ENCODE peak calls at places on chromosomes 13 and 19, in ten cellular contexts. T is fibroblast of pulmonary artery, N is esophagus squamous epithelium, V is fibroblast of lung, R is uterus, E is sigmoid colon, L is GM12878, I is colonic mucosa, J is lower leg skin, C is dorsolateral prefrontal cortex. K is an unnamed sample.
A peak's percentile ranks its signal among the peaks of the same experiment; 100 is the strongest.

GRCh38 chr19:30444686-30445232 is 72.6 kb downstream of the ZNF536 start:
- DNase-seq in E (no peak), N (no peak), J (no peak), T (no peak), I (no peak), R (no peak), L (no peak), C (no peak), V (no peak), K (no peak)

GRCh38 chr13:75514080-75515040 is 23.3 kb downstream of the COMMD6 start:
- DNase-seq in I (no peak), J (no peak), N (no peak), E (no peak), R (no peak), V (peak; percentile 9), T (peak; percentile 66), C (no peak), L (no peak), K (no peak)

GRCh38 chr19:44753932-44754742 is 5.6 kb downstream of the BCL3 start:
- DNase-seq in N (peak; percentile 79), L (no peak), C (peak; percentile 54), R (peak; percentile 91), I (peak; percentile 98), T (peak; percentile 90), V (peak; percentile 88), J (peak; percentile 88), E (peak; percentile 97), K (no peak)

GRCh38 chr13:100495455-100495854 is 93.1 kb downstream of the GGACT start:
- DNase-seq in I (no peak), J (no peak), C (no peak), T (no peak), E (no peak), L (no peak), N (no peak), V (no peak), R (no peak), K (no peak)

GRCh38 chr13:38636756-38637155 is 50.1 kb upstream of the FREM2 start:
- DNase-seq in C (no peak), E (no peak), V (no peak), J (no peak), L (no peak), N (no peak), I (peak; percentile 59), R (no peak), T (no peak), K (no peak)

GRCh38 chr13:99626461-99627082 is 125.3 kb downstream of the TM9SF2 start:
- DNase-seq in R (no peak), I (no peak), J (no peak), C (no peak), L (no peak), T (peak; percentile 46), E (no peak), N (no peak), V (peak; percentile 31), K (no peak)

GRCh38 chr19:46919324-46919723 is 58.5 kb downstream of the ARHGAP35 start:
- DNase-seq in I (no peak), L (no peak), C (no peak), T (no peak), J (no peak), R (no peak), E (no peak), N (no peak), V (peak; percentile 31), K (no peak)

GRCh38 chr19:5247957-5248705 is 92.5 kb downstream of the PTPRS start:
- DNase-seq in E (no peak), T (no peak), L (no peak), I (no peak), C (no peak), J (no peak), V (no peak), N (no peak), R (no peak), K (no peak)

GRCh38 chr13:33657274-33657673 is 160.7 kb upstream of the RFC3 start:
- DNase-seq in R (no peak), L (no peak), N (no peak), J (no peak), V (no peak), C (no peak), E (no peak), I (no peak), T (no peak), K (no peak)

GRCh38 chr19:12913871-12914690 is 5.0 kb downstream of the SYCE2 start:
- DNase-seq in R (no peak), N (no peak), J (peak; percentile 47), C (no peak), V (peak; percentile 37), L (no peak), T (peak; percentile 62), I (no peak), E (peak; percentile 74), K (no peak)

GRCh38 chr13:27334774-27335490 is 64.3 kb downstream of the RASL11A start:
- DNase-seq in N (no peak), I (no peak), R (no peak), J (no peak), V (peak; percentile 55), L (no peak), C (no peak), E (no peak), T (no peak), K (peak; percentile 75)

GRCh38 chr19:3983936-3984583 is 1.2 kb downstream of the EEF2 start:
- DNase-seq in L (no peak), E (peak; percentile 71), J (peak; percentile 19), I (peak; percentile 57), N (no peak), R (no peak), T (peak; percentile 55), V (peak; percentile 60), C (no peak), K (no peak)

GRCh38 chr13:73025212-73026012 is 33.4 kb upstream of the KLF5 start:
- DNase-seq in V (no peak), E (no peak), J (no peak), T (peak; percentile 51), C (no peak), R (no peak), L (no peak), N (no peak), I (no peak), K (no peak)

GRCh38 chr19:49799798-49800376 is 13.2 kb downstream of the FUZ start:
- DNase-seq in R (no peak), I (no peak), N (no peak), L (no peak), T (no peak), C (no peak), J (no peak), V (no peak), E (no peak), K (no peak)
- TF ChIP-seq CTCF in R (no peak), I (no peak), N (no peak), L (peak; percentile 27), T (peak; percentile 9), C (no peak), J (no peak), V (no peak), E (no peak), K (peak; percentile 39)

GRCh38 chr13:111893607-111894443 is 173.1 kb upstream of the SOX1 start:
- DNase-seq in T (no peak), J (no peak), C (no peak), V (no peak), N (no peak), I (no peak), L (no peak), E (no peak), R (no peak), K (no peak)
- H3K4me3 ChIP-seq in T (no peak overlapping the region), J (no peak overlapping the region), C (peak overlapping the region; percentile 44), V (no peak overlapping the region), N (peak overlapping the region; percentile 13), I (no peak overlapping the region), L (no peak overlapping the region), E (no peak overlapping the region), R (no peak overlapping the region), K (no peak overlapping the region)

GRCh38 chr19:41255171-41255570 is 9.0 kb upstream of the HNRNPUL1 start:
- DNase-seq in I (no peak), T (no peak), J (no peak), R (no peak), C (no peak), L (no peak), V (no peak), E (no peak), N (no peak), K (no peak)
- TF ChIP-seq CTCF in I (no peak), T (no peak), J (no peak), R (no peak), C (no peak), L (no peak), V (no peak), E (no peak), N (no peak), K (no peak)

GRCh38 chr19:38337360-38337653 is 1.7 kb downstream of the CATSPERG start:
- DNase-seq in J (no peak), N (no peak), L (no peak), V (no peak), C (no peak), T (no peak), R (no peak), E (no peak), I (no peak), K (no peak)

GRCh38 chr19:38336638-38337359 is 1.2 kb downstream of the CATSPERG start:
- DNase-seq in R (peak; percentile 96), L (peak; percentile 88), C (peak; percentile 87), E (peak; percentile 98), N (peak; percentile 85), V (peak; percentile 86), J (peak; percentile 95), I (peak; percentile 98), T (peak; percentile 92), K (peak; percentile 84)

GRCh38 chr19:38335949-38336637 is 463 bp downstream of the CATSPERG start:
- DNase-seq in T (peak; percentile 95), J (peak; percentile 94), N (peak; percentile 78), L (peak; percentile 80), E (peak; percentile 99), C (peak; percentile 94), R (peak; percentile 95), I (peak; percentile 98), V (peak; percentile 92), K (peak; percentile 92)

GRCh38 chr19:38346837-38347236 is 11.2 kb downstream of the CATSPERG start:
- DNase-seq in T (no peak), R (no peak), V (no peak), N (no peak), C (no peak), E (no peak), J (no peak), L (no peak), I (no peak), K (no peak)

GRCh38 chr19:38340927-38341326 is 5.3 kb downstream of the CATSPERG start:
- DNase-seq in N (no peak), V (no peak), J (no peak), I (no peak), T (no peak), R (no peak), C (no peak), E (no peak), L (no peak), K (no peak)
- H3K4me3 ChIP-seq in N (no peak overlapping the region), V (no peak overlapping the region), J (no peak overlapping the region), I (no peak overlapping the region), T (no peak overlapping the region), R (no peak overlapping the region), C (no peak overlapping the region), E (no peak overlapping the region), L (no peak overlapping the region), K (no peak overlapping the region)

GRCh38 chr19:984165-984967 is at the start of gene WDR18:
- DNase-seq in T (peak; percentile 87), V (peak; percentile 83), E (peak; percentile 97), R (peak; percentile 93), I (peak; percentile 94), C (peak; percentile 94), L (peak; percentile 49), N (peak; percentile 56), J (peak; percentile 87), K (no peak)
- TF ChIP-seq CTCF in T (no peak), V (no peak), E (peak; percentile 28), R (peak; percentile 7), I (no peak), C (peak; percentile 24), L (peak; percentile 9), N (peak; percentile 71), J (no peak), K (no peak)